ENCODE peak calls at places on chromosomes 1 and 21, in five cellular contexts. One of them, this sample, is unnamed.

GRCh38 chr1:212062832-212063438 is 27.4 kb downstream of the DTL start:
- DNase-seq in T-helper 1 cell: no peak
- DNase-seq in GM20000: peak
- DNase-seq in heart left ventricle: no peak
- DNase-seq in mesothelial cell of epicardium: no peak
- DNase-seq in this sample: no peak

GRCh38 chr1:119784127-119784781 is 15.5 kb upstream of the HMGCS2 start:
- DNase-seq in mesothelial cell of epicardium: no peak
- DNase-seq in heart left ventricle: peak
- DNase-seq in GM20000: no peak
- DNase-seq in T-helper 1 cell: no peak
- DNase-seq in this sample: no peak

GRCh38 chr1:68979891-68980290 is 483.0 kb upstream of the DEPDC1 start:
- DNase-seq in heart left ventricle: no peak
- DNase-seq in mesothelial cell of epicardium: no peak
- DNase-seq in GM20000: no peak
- DNase-seq in T-helper 1 cell: no peak
- DNase-seq in this sample: no peak

GRCh38 chr1:236060286-236060685 is 4.6 kb downstream of the NID1 start:
- DNase-seq in heart left ventricle: no peak
- DNase-seq in T-helper 1 cell: no peak
- DNase-seq in mesothelial cell of epicardium: no peak
- DNase-seq in GM20000: no peak
- DNase-seq in this sample: no peak

GRCh38 chr1:245258271-245258920 is 103.6 kb downstream of the KIF26B start:
- DNase-seq in GM20000: no peak
- DNase-seq in mesothelial cell of epicardium: no peak
- DNase-seq in heart left ventricle: no peak
- DNase-seq in T-helper 1 cell: no peak
- DNase-seq in this sample: no peak

GRCh38 chr1:176903474-176903873 is 261.0 kb downstream of the ASTN1 start:
- DNase-seq in mesothelial cell of epicardium: no peak
- DNase-seq in T-helper 1 cell: no peak
- DNase-seq in heart left ventricle: no peak
- DNase-seq in GM20000: no peak
- DNase-seq in this sample: no peak

GRCh38 chr1:224544711-224545110 is 71.4 kb upstream of the CNIH3 start:
- DNase-seq in GM20000: no peak
- DNase-seq in heart left ventricle: no peak
- DNase-seq in T-helper 1 cell: no peak
- DNase-seq in mesothelial cell of epicardium: no peak
- DNase-seq in this sample: no peak

GRCh38 chr21:33293811-33294216 is 27.6 kb downstream of the IL10RB start:
- DNase-seq in heart left ventricle: no peak
- DNase-seq in T-helper 1 cell: no peak
- DNase-seq in mesothelial cell of epicardium: no peak
- DNase-seq in GM20000: no peak
- DNase-seq in this sample: no peak

GRCh38 chr1:153771241-153771640 is 4.0 kb upstream of the SLC27A3 start:
- DNase-seq in mesothelial cell of epicardium: no peak
- DNase-seq in GM20000: no peak
- DNase-seq in T-helper 1 cell: no peak
- DNase-seq in heart left ventricle: no peak
- DNase-seq in this sample: no peak

GRCh38 chr21:39720126-39720778 is 24.7 kb upstream of the IGSF5 start:
- DNase-seq in mesothelial cell of epicardium: no peak
- DNase-seq in GM20000: no peak
- DNase-seq in T-helper 1 cell: no peak
- DNase-seq in heart left ventricle: no peak
- DNase-seq in this sample: no peak

GRCh38 chr1:165595561-165595960 is 35.5 kb upstream of the MGST3 start:
- DNase-seq in T-helper 1 cell: no peak
- DNase-seq in GM20000: no peak
- DNase-seq in mesothelial cell of epicardium: no peak
- DNase-seq in heart left ventricle: no peak
- DNase-seq in this sample: no peak

GRCh38 chr1:59015708-59016107 is 231.9 kb upstream of the JUN start:
- DNase-seq in heart left ventricle: no peak
- DNase-seq in mesothelial cell of epicardium: no peak
- DNase-seq in T-helper 1 cell: no peak
- DNase-seq in GM20000: no peak
- DNase-seq in this sample: no peak

GRCh38 chr1:224282140-224282539 is 47.8 kb downstream of the NVL start:
- DNase-seq in mesothelial cell of epicardium: no peak
- DNase-seq in heart left ventricle: no peak
- DNase-seq in GM20000: no peak
- DNase-seq in T-helper 1 cell: no peak
- DNase-seq in this sample: no peak

GRCh38 chr1:31605908-31606427 is 11.5 kb upstream of the HCRTR1 start:
- DNase-seq in T-helper 1 cell: no peak
- DNase-seq in heart left ventricle: no peak
- DNase-seq in GM20000: peak
- DNase-seq in mesothelial cell of epicardium: no peak
- DNase-seq in this sample: peak

GRCh38 chr1:206117151-206117948 is at the start of gene AVPR1B:
- DNase-seq in T-helper 1 cell: no peak
- DNase-seq in heart left ventricle: peak
- DNase-seq in mesothelial cell of epicardium: peak
- DNase-seq in GM20000: no peak
- DNase-seq in this sample: peak

GRCh38 chr1:7707527-7707926 is 63.6 kb upstream of the VAMP3 start:
- DNase-seq in GM20000: no peak
- DNase-seq in mesothelial cell of epicardium: no peak
- DNase-seq in heart left ventricle: no peak
- DNase-seq in T-helper 1 cell: no peak
- DNase-seq in this sample: no peak

GRCh38 chr21:41918561-41919358 is 35.1 kb downstream of the C2CD2 start:
- DNase-seq in mesothelial cell of epicardium: no peak
- DNase-seq in GM20000: no peak
- DNase-seq in T-helper 1 cell: no peak
- DNase-seq in heart left ventricle: no peak
- DNase-seq in this sample: no peak

GRCh38 chr1:93021539-93022134 is 57.4 kb upstream of the MTF2 start:
- DNase-seq in GM20000: peak
- DNase-seq in heart left ventricle: no peak
- DNase-seq in T-helper 1 cell: no peak
- DNase-seq in mesothelial cell of epicardium: no peak
- DNase-seq in this sample: peak

GRCh38 chr1:74145086-74145485 is 52.9 kb downstream of the LRRIQ3 start:
- DNase-seq in T-helper 1 cell: no peak
- DNase-seq in GM20000: no peak
- DNase-seq in heart left ventricle: no peak
- DNase-seq in mesothelial cell of epicardium: no peak
- DNase-seq in this sample: no peak

GRCh38 chr1:25869909-25870606 is 5.5 kb downstream of the PAQR7 start:
- DNase-seq in GM20000: no peak
- DNase-seq in mesothelial cell of epicardium: no peak
- DNase-seq in heart left ventricle: no peak
- DNase-seq in T-helper 1 cell: no peak
- DNase-seq in this sample: no peak

This sample was measured in GM06990.